ENCODE peak calls at places on chromosomes 2 and 18, in six cellular contexts. T is hypothalamus, P is adipocyte, D is fibroblast of villous mesenchyme, Q is NCI-H1048, A is NCI-H774. U is an unnamed sample.

GRCh38 chr2:215849771-215850170 is 163.6 kb downstream of the MREG start:
- DNase-seq in A (no peak), Q (no peak), D (peak), T (no peak), P (no peak), U (no peak)

GRCh38 chr18:2402084-2402483 is 169.2 kb downstream of the METTL4 start:
- DNase-seq in Q (no peak), D (peak), A (no peak), T (no peak), P (peak), U (no peak)

GRCh38 chr18:36365836-36366775 is 68.6 kb downstream of the FHOD3 start:
- DNase-seq in A (no peak), Q (no peak), T (no peak), D (no peak), P (no peak), U (no peak)

GRCh38 chr2:12091201-12091806 is 344.9 kb downstream of the LPIN1 start:
- DNase-seq in Q (no peak), P (peak), A (no peak), T (no peak), D (no peak), U (no peak)

GRCh38 chr2:237471457-237472186 is 15.4 kb upstream of the MLPH start:
- DNase-seq in A (no peak), D (peak), P (peak), Q (no peak), T (no peak), U (no peak)

GRCh38 chr2:159035790-159036411 is 67.5 kb downstream of the TANC1 start:
- DNase-seq in D (peak), A (peak), T (no peak), P (no peak), Q (no peak), U (no peak)

GRCh38 chr2:57084697-57085281 is 901.0 kb downstream of the CCDC85A start:
- DNase-seq in Q (no peak), D (no peak), T (no peak), A (no peak), P (no peak), U (no peak)

GRCh38 chr2:236866542-236867340 is 218.9 kb upstream of the COPS8 start:
- DNase-seq in T (no peak), A (no peak), P (no peak), D (no peak), Q (no peak), U (no peak)

GRCh38 chr2:184599875-184600227 is 1.5 kb downstream of the ZNF804A start:
- DNase-seq in A (no peak), T (no peak), Q (no peak), P (peak), D (peak), U (no peak)

GRCh38 chr2:220662415-220662814 is 909.7 kb downstream of the EPHA4 start:
- DNase-seq in D (no peak), A (no peak), P (no peak), Q (no peak), T (no peak), U (no peak)

GRCh38 chr2:201129044-201129505 is 13.1 kb downstream of the CFLAR start:
- DNase-seq in T (no peak), Q (no peak), A (no peak), D (peak), P (peak), U (no peak)

GRCh38 chr2:228839506-228839905 is 431.6 kb downstream of the PID1 start:
- DNase-seq in A (no peak), Q (no peak), P (peak), D (peak), T (no peak), U (no peak)

GRCh38 chr2:44010266-44010665 is 14.5 kb upstream of the LRPPRC start:
- DNase-seq in A (no peak), D (no peak), P (no peak), Q (no peak), T (no peak), U (no peak)

GRCh38 chr2:112047537-112048235 is 7.4 kb upstream of the TMEM87B start:
- DNase-seq in P (no peak), A (no peak), D (no peak), T (no peak), Q (no peak), U (no peak)

GRCh38 chr2:8886876-8887275 is 49.5 kb upstream of the KIDINS220 start:
- DNase-seq in A (no peak), Q (no peak), D (no peak), P (no peak), T (no peak), U (no peak)

GRCh38 chr2:86396304-86396785 is 44.8 kb upstream of the KDM3A start:
- DNase-seq in P (peak), D (peak), A (no peak), Q (no peak), T (no peak), U (no peak)

GRCh38 chr2:210541280-210541902 is 15.0 kb upstream of the CPS1 start:
- DNase-seq in Q (no peak), A (no peak), P (peak), T (no peak), D (peak), U (no peak)

GRCh38 chr18:79819064-79819725 is 21.5 kb downstream of the KCNG2 start:
- DNase-seq in T (no peak), A (no peak), D (no peak), P (no peak), Q (no peak), U (no peak)

GRCh38 chr2:19801367-19802087 is 100.3 kb downstream of the TTC32 start:
- DNase-seq in T (no peak), P (peak), A (no peak), Q (no peak), D (peak), U (no peak)

GRCh38 chr2:234076451-234076850 is 25.9 kb downstream of the SPP2 start:
- DNase-seq in Q (no peak), D (no peak), A (no peak), T (no peak), P (no peak), U (no peak)

GRCh38 chr2:237592425-237592980 is 2.0 kb upstream of the RAB17 start:
- DNase-seq in P (no peak), T (no peak), A (no peak), D (no peak), Q (no peak), U (no peak)

GRCh38 chr2:84899681-84900080 is 5.8 kb upstream of the TMSB10 start:
- DNase-seq in A (no peak), D (no peak), Q (no peak), T (no peak), P (no peak), U (no peak)

GRCh38 chr2:240365971-240366471 is 69.4 kb upstream of the GPC1 start:
- DNase-seq in A (no peak), D (no peak), Q (no peak), T (no peak), P (no peak), U (no peak)